ENCODE peak calls at places on chromosomes 12 and 14, in six cellular contexts. V, R, Y, G, F and X are unnamed samples.

GRCh38 chr12:46998811-46999368 is 80.5 kb upstream of the PCED1B start:
- DNase-seq in V (peak; percentile 92), R (no peak), Y (no peak), G (no peak), F (no peak), X (no peak)

GRCh38 chr14:73895939-73896338 is 9.3 kb downstream of the ZNF410 start:
- DNase-seq in V (no peak), R (no peak), Y (no peak), G (no peak), F (no peak), X (no peak)

GRCh38 chr12:90729741-90730140 is 225.2 kb downstream of the CCER1 start:
- DNase-seq in V (peak; percentile 32), R (no peak), Y (no peak), G (no peak), F (no peak), X (no peak)

GRCh38 chr14:93857500-93857899 is 69.2 kb upstream of the PRIMA1 start:
- DNase-seq in V (no peak), R (no peak), Y (peak; percentile 17), G (no peak), F (no peak), X (no peak)

GRCh38 chr12:124609041-124609984 is 41.9 kb upstream of the NCOR2 start:
- DNase-seq in V (no peak), R (peak; percentile 80), Y (peak; percentile 94), G (peak; percentile 95), F (peak; percentile 77), X (peak; percentile 99)

GRCh38 chr14:39454906-39455539 is 22.8 kb upstream of the FBXO33 start:
- DNase-seq in V (no peak), R (no peak), Y (no peak), G (no peak), F (no peak), X (no peak)

GRCh38 chr14:93903342-93904184 is 23.6 kb upstream of the FAM181A start:
- DNase-seq in V (no peak), R (no peak), Y (peak; percentile 46), G (no peak), F (no peak), X (peak; percentile 51)

GRCh38 chr14:26596722-26597030 is 1.2 kb downstream of the NOVA1 start:
- DNase-seq in V (no peak), R (no peak), Y (peak; percentile 11), G (no peak), F (no peak), X (no peak)

GRCh38 chr14:26448181-26448855 is 149.5 kb downstream of the NOVA1 start:
- DNase-seq in V (no peak), R (no peak), Y (no peak), G (no peak), F (no peak), X (no peak)

GRCh38 chr12:65937181-65937641 is 112.9 kb downstream of the HMGA2 start:
- DNase-seq in V (no peak), R (no peak), Y (peak; percentile 8), G (no peak), F (no peak), X (no peak)

GRCh38 chr12:15856097-15856982 is 25.8 kb upstream of the STRAP start:
- DNase-seq in V (peak; percentile 29), R (no peak), Y (peak; percentile 68), G (no peak), F (no peak), X (no peak)

GRCh38 chr14:80124794-80125193 is 86.5 kb downstream of the DIO2 start:
- DNase-seq in V (no peak), R (no peak), Y (no peak), G (no peak), F (no peak), X (no peak)

GRCh38 chr14:64507376-64508156 is 3.0 kb downstream of the ZBTB1 start:
- DNase-seq in V (peak; percentile 48), R (no peak), Y (peak; percentile 39), G (no peak), F (no peak), X (no peak)

GRCh38 chr12:88067301-88067700 is 38.1 kb upstream of the C12orf50 start:
- DNase-seq in V (peak; percentile 15), R (no peak), Y (no peak), G (no peak), F (no peak), X (no peak)

GRCh38 chr14:50001999-50002925 is 109.4 kb downstream of the ARF6 start:
- DNase-seq in V (no peak), R (no peak), Y (no peak), G (peak; percentile 56), F (peak; percentile 35), X (no peak)

GRCh38 chr12:12979151-12979550 is 20.9 kb downstream of the HEBP1 start:
- DNase-seq in V (no peak), R (no peak), Y (peak; percentile 36), G (no peak), F (no peak), X (no peak)

GRCh38 chr14:87686736-87687135 is 306.2 kb downstream of the GALC start:
- DNase-seq in V (no peak), R (no peak), Y (no peak), G (no peak), F (no peak), X (no peak)

GRCh38 chr14:81831128-81831815 is 297.6 kb upstream of the SEL1L start:
- DNase-seq in V (no peak), R (peak; percentile 73), Y (peak; percentile 51), G (no peak), F (no peak), X (peak; percentile 18)

GRCh38 chr12:88391556-88391955 is 188.7 kb downstream of the KITLG start:
- DNase-seq in V (peak; percentile 88), R (no peak), Y (peak; percentile 8), G (no peak), F (no peak), X (no peak)

GRCh38 chr14:99571303-99571986 is 32.6 kb downstream of the CCDC85C start:
- DNase-seq in V (no peak), R (no peak), Y (no peak), G (no peak), F (no peak), X (peak; percentile 46)

GRCh38 chr12:128116537-128116936 is 150.4 kb upstream of the TMEM132C start:
- DNase-seq in V (no peak), R (no peak), Y (no peak), G (no peak), F (no peak), X (no peak)

GRCh38 chr12:93256258-93256969 is 121.3 kb upstream of the NUDT4 start:
- DNase-seq in V (no peak), R (no peak), Y (no peak), G (no peak), F (no peak), X (no peak)

GRCh38 chr12:24404086-24404815 is 454.8 kb upstream of the SOX5 start:
- DNase-seq in V (peak; percentile 55), R (no peak), Y (no peak), G (no peak), F (no peak), X (no peak)

GRCh38 chr14:90574640-90575131 is 177.9 kb downstream of the CALM1 start:
- DNase-seq in V (no peak), R (peak; percentile 83), Y (no peak), G (no peak), F (no peak), X (peak; percentile 47)

GRCh38 chr12:54017027-54017788 is 8.4 kb downstream of the HOXC8 start:
- DNase-seq in V (no peak), R (no peak), Y (no peak), G (no peak), F (no peak), X (peak; percentile 7)

GRCh38 chr14:73245401-73246325 is 8.4 kb downstream of the PAPLN start:
- DNase-seq in V (no peak), R (peak; percentile 70), Y (peak; percentile 76), G (peak; percentile 80), F (no peak), X (peak; percentile 58)

GRCh38 chr12:132162508-132163031 is 18.3 kb downstream of the NOC4L start:
- DNase-seq in V (peak; percentile 80), R (peak; percentile 21), Y (no peak), G (peak; percentile 59), F (no peak), X (no peak)

GRCh38 chr14:104881369-104881979 is 16.4 kb downstream of the CEP170B start:
- DNase-seq in V (no peak), R (peak; percentile 68), Y (no peak), G (no peak), F (no peak), X (no peak)

GRCh38 chr12:51970904-51971646 is 19.6 kb downstream of the ACVR1B start:
- DNase-seq in V (peak; percentile 81), R (no peak), Y (peak; percentile 46), G (no peak), F (no peak), X (no peak)
- TF ChIP-seq CTCF in V (peak; percentile 75), R (no peak), Y (peak; percentile 54), G (peak; percentile 34), F (peak; percentile 54), X (no peak)

DNA sequence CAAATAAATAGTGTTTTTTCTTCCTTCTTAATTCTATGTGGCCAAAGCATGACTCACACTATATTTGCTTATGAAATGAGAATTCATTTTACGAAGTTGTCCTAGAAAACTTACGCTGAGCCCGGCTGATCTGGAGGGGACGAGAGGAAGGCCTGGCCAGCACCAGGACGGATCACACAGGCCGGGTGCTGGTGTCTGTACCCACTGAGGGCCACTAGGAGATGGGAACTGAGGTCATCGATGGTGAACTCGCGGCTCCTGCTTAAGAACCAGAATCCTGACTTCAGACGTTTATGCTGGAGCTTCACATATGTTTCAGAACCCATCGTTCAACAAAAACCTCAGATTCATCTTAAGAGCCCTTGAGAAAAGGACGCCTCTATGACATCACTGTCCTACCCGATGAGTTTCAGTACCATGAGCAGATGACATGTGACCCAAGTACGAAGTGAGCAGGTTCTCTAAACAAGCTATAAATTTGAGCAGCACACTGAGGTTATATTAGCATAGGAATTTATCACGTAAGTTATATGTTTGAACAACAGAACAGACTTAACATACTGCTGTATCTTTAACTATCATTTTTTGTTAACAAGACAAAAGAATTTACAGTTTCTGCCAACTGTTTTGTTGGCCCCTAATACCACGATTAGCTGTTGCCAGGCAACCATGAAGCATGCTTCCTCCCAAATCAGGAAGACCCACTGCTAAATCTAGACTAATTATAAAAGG is 111.9 kb downstream of the FOXN3 start:
- DNase-seq in V (peak; percentile 81), R (no peak), Y (peak; percentile 37), G (no peak), F (no peak), X (no peak)
- H3K4me3 ChIP-seq in V (no peak overlapping the region), R (no peak overlapping the region), Y (no peak overlapping the region), G (no peak overlapping the region), F (no peak overlapping the region), X (no peak overlapping the region)

GRCh38 chr14:75041613-75042012 is 9.7 kb downstream of the MLH3 start:
- DNase-seq in V (no peak), R (no peak), Y (peak; percentile 20), G (no peak), F (no peak), X (no peak)
- H3K27ac ChIP-seq in V (no peak overlapping the region), R (no peak overlapping the region), Y (peak overlapping the region; percentile 24), G (no peak overlapping the region), F (no peak overlapping the region), X (peak overlapping the region; percentile 49)

GRCh38 chr14:43540948-43541347 is 966.1 kb downstream of the FSCB start:
- DNase-seq in V (no peak), R (no peak), Y (no peak), G (no peak), F (no peak), X (no peak)
- TF ChIP-seq CTCF in V (no peak), R (no peak), Y (no peak), G (no peak), F (no peak), X (no peak)